ENCODE peak calls at places on chromosomes 2 and 18, in nine cellular contexts. Y is pancreas, Z is nephron progenitor cell, Q is choroid plexus epithelial cell, T is Peyer's patch, R is HL-60, I is foreskin fibroblast, O is transverse colon, U is AG09309. W is an unnamed sample.

GRCh38 chr2:232896111-232896510 is 26.0 kb downstream of the SNORC start:
- DNase-seq in Y (no peak), Z (no peak), Q (no peak), T (no peak), R (no peak), I (no peak), O (no peak), U (no peak), W (no peak)

GRCh38 chr2:113172721-113173562 is 829 bp upstream of the PSD4 start:
- DNase-seq in Y (no peak), Z (no peak), Q (no peak), T (peak), R (no peak), I (no peak), O (no peak), U (no peak), W (no peak)

GRCh38 chr18:75041586-75041985 is 167.4 kb downstream of the PTGR3 start:
- DNase-seq in Y (no peak), Z (no peak), Q (peak), T (no peak), R (no peak), I (peak), O (no peak), U (peak), W (no peak)

GRCh38 chr2:173747037-173747436 is 218.1 kb downstream of the SP3 start:
- DNase-seq in Y (no peak), Z (no peak), Q (no peak), T (no peak), R (no peak), I (no peak), O (no peak), U (no peak), W (no peak)

GRCh38 chr2:176158855-176159677 is 2.0 kb downstream of the HOXD3 start:
- DNase-seq in Y (peak), Z (peak), Q (no peak), T (no peak), R (no peak), I (no peak), O (peak), U (no peak), W (no peak)

GRCh38 chr18:50127516-50128229 is 67.3 kb downstream of the MYO5B start:
- DNase-seq in Y (no peak), Z (no peak), Q (no peak), T (no peak), R (no peak), I (no peak), O (no peak), U (no peak), W (no peak)

GRCh38 chr2:178193823-178194599 is at the start of gene OSBPL6:
- DNase-seq in Y (peak), Z (peak), Q (peak), T (peak), R (peak), I (peak), O (peak), U (peak), W (no peak)

GRCh38 chr2:158773121-158773520 is 22.0 kb upstream of the DAPL1 start:
- DNase-seq in Y (no peak), Z (no peak), Q (peak), T (no peak), R (no peak), I (peak), O (no peak), U (no peak), W (no peak)

GRCh38 chr18:46429649-46430224 is 227.3 kb downstream of the LOXHD1 start:
- DNase-seq in Y (no peak), Z (no peak), Q (no peak), T (no peak), R (no peak), I (no peak), O (no peak), U (no peak), W (no peak)

GRCh38 chr2:101509498-101510274 is 34.8 kb upstream of the RFX8 start:
- DNase-seq in Y (no peak), Z (no peak), Q (peak), T (no peak), R (peak), I (peak), O (no peak), U (no peak), W (peak)

GRCh38 chr18:59540819-59541218 is 156.4 kb downstream of the CCBE1 start:
- DNase-seq in Y (no peak), Z (no peak), Q (peak), T (no peak), R (no peak), I (peak), O (no peak), U (no peak), W (no peak)

GRCh38 chr18:63273170-63273925 is 46.2 kb downstream of the BCL2 start:
- DNase-seq in Y (no peak), Z (no peak), Q (no peak), T (no peak), R (no peak), I (no peak), O (no peak), U (no peak), W (no peak)

GRCh38 chr18:79472946-79473345 is 77.2 kb downstream of the NFATC1 start:
- DNase-seq in Y (no peak), Z (no peak), Q (no peak), T (no peak), R (no peak), I (no peak), O (no peak), U (no peak), W (no peak)

GRCh38 chr2:37652199-37652640 is 19.2 kb downstream of the CDC42EP3 start:
- DNase-seq in Y (no peak), Z (no peak), Q (peak), T (no peak), R (no peak), I (peak), O (no peak), U (peak), W (no peak)

GRCh38 chr2:190407662-190408537 is at the start of gene MFSD6:
- DNase-seq in Y (peak), Z (peak), Q (no peak), T (peak), R (no peak), I (peak), O (peak), U (no peak), W (no peak)
- TF ChIP-seq CTCF in Y (no peak), Z (no peak), Q (no peak), T (peak), R (no peak), I (no peak), O (peak), U (no peak), W (no peak)

GRCh38 chr2:103179800-103180199 is 418.0 kb downstream of the TMEM182 start:
- DNase-seq in Y (peak), Z (no peak), Q (no peak), T (no peak), R (no peak), I (no peak), O (no peak), U (no peak), W (no peak)

DNA sequence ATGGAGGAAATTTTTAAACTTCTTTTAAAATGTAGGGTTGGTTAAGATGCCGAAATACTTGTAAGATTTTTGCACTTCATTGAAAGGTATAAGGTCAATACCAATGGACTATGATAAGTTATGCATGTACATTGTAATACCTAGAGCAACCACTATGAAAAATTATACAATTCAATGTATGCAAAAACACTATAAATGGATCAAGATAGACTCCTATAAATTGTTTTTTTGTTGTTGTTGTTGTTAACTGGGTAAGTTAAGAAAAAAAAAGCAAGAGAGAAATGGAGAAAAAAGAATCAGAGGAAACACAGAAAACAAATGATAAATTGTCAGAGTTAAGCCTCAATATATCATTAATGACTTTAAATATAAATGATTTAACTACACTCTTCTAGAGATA is 421.2 kb downstream of the TMEM182 start:
- DNase-seq in Y (no peak), Z (no peak), Q (no peak), T (no peak), R (no peak), I (no peak), O (no peak), U (no peak), W (no peak)
- TF ChIP-seq CTCF in Y (no peak), Z (peak), Q (no peak), T (no peak), R (no peak), I (no peak), O (no peak), U (no peak), W (no peak)

DNA sequence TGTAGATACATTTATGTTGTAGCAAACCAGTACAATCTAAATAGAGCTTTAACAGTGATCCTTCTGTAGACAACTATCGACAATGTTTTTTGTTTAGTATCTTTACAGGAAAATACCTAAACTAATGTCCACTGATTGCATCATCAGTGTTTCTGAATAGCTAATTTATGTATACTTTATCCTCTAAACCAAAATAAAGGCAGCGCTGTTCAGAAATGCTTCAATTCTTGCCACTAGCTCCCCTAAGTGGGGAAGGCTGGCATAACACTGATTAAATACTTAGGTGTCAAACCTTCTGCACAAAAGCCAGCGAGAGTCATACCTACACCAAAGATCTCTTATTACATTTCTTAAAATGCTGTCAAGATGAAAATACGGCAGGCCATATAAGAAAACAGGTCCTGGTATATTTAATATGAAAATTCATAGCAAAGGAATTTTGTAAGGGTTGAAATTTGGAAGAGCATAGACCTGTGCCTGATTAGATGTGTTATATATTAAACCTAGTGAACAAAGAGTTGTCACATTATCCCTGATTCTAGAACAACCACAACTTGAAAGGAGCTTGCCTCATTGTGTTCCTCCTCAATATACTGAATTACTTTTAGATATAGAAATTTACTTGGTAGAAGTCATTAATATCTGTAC is 1693.4 kb upstream of the SLC39A10 start:
- DNase-seq in Y (no peak), Z (peak), Q (peak), T (no peak), R (no peak), I (peak), O (no peak), U (no peak), W (no peak)
- TF ChIP-seq CTCF in Y (no peak), Z (peak), Q (peak), T (no peak), R (no peak), I (peak), O (no peak), U (peak), W (no peak)

DNA sequence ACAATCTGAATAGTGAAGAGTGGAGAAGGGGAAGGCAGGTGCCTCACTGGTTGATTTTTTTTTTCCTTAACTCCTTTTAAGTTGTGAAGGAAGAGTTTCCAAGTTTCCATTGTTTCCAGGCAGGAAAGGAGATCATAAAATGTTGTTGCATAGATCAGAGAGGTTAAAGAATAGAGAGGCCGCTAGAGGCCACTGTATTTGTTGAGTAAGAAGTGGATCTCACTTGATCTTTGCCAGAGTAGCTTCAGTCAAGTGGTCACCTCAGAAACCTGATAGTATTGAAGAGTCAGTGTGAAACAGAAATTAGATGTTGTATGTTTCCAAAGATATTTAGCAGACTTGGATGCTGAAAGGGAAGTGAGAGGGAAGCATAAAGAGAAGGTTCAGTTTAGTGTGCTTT is 17.6 kb downstream of the CTNNA2 start:
- DNase-seq in Y (no peak), Z (no peak), Q (no peak), T (no peak), R (no peak), I (no peak), O (no peak), U (no peak), W (no peak)
- TF ChIP-seq CTCF in Y (no peak), Z (peak), Q (no peak), T (peak), R (no peak), I (no peak), O (no peak), U (no peak), W (no peak)

GRCh38 chr2:8544786-8545631 is 136.8 kb upstream of the ID2 start:
- DNase-seq in Y (no peak), Z (no peak), Q (peak), T (peak), R (peak), I (peak), O (peak), U (peak), W (peak)
- TF ChIP-seq CTCF in Y (no peak), Z (no peak), Q (peak), T (peak), R (peak), I (peak), O (no peak), U (peak), W (peak)

GRCh38 chr2:75157435-75157834 is 41.9 kb downstream of the TACR1 start:
- DNase-seq in Y (no peak), Z (no peak), Q (no peak), T (no peak), R (no peak), I (peak), O (no peak), U (no peak), W (no peak)
- TF ChIP-seq CTCF in Y (no peak), Z (no peak), Q (peak), T (no peak), R (no peak), I (peak), O (no peak), U (peak), W (no peak)

DNA sequence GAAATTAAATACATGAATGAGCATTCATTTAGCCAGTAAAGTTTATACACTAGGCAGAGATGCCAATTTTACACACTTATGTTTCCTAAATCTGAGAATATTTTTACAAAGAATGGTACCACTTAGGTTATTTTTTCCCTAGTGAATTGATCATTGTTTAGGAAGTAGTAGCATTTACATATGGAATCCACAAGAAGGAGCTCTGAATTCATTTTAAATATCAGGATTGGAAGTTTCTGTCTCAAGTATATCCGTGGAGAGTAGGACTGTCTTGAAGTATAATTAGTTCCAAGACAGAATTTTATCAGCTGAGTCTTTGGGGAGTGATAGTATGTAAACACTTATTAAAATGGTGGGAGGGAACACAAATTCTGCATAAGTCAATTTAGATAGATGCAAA is 82.2 kb upstream of the FAM98A start:
- DNase-seq in Y (no peak), Z (no peak), Q (peak), T (no peak), R (no peak), I (peak), O (no peak), U (no peak), W (no peak)
- TF ChIP-seq CTCF in Y (no peak), Z (peak), Q (no peak), T (no peak), R (no peak), I (peak), O (no peak), U (peak), W (no peak)

GRCh38 chr2:28662468-28663095 is 89.0 kb upstream of the PPP1CB start:
- DNase-seq in Y (no peak), Z (peak), Q (peak), T (no peak), R (no peak), I (peak), O (peak), U (no peak), W (no peak)

GRCh38 chr2:28661589-28662001 is 90.0 kb upstream of the PPP1CB start:
- DNase-seq in Y (peak), Z (no peak), Q (peak), T (no peak), R (no peak), I (peak), O (peak), U (no peak), W (no peak)

GRCh38 chr2:28664120-28664842 is 87.3 kb upstream of the PPP1CB start:
- DNase-seq in Y (no peak), Z (peak), Q (peak), T (peak), R (no peak), I (peak), O (peak), U (no peak), W (no peak)

GRCh38 chr2:28662044-28662443 is 89.6 kb upstream of the PPP1CB start:
- DNase-seq in Y (no peak), Z (no peak), Q (no peak), T (peak), R (no peak), I (peak), O (peak), U (no peak), W (no peak)

GRCh38 chr2:28663359-28663758 is 88.3 kb upstream of the PPP1CB start:
- DNase-seq in Y (no peak), Z (no peak), Q (peak), T (no peak), R (no peak), I (peak), O (no peak), U (no peak), W (no peak)
- TF ChIP-seq CTCF in Y (no peak), Z (no peak), Q (peak), T (no peak), R (no peak), I (peak), O (peak), U (peak), W (no peak)

GRCh38 chr2:106165556-106165955 is 28.5 kb downstream of the UXS1 start:
- DNase-seq in Y (no peak), Z (no peak), Q (no peak), T (no peak), R (no peak), I (no peak), O (no peak), U (no peak), W (no peak)
- TF ChIP-seq CTCF in Y (no peak), Z (no peak), Q (no peak), T (no peak), R (no peak), I (no peak), O (no peak), U (no peak), W (no peak)